ENCODE peak calls at places on chromosomes 13 and 19, in ten cellular contexts. I is tibial nerve, P is A549, J is body of pancreas, B is uterus, R is upper lobe of left lung, Z is H1, O is breast epithelium, X is HCT116, H is sigmoid colon. Y is an unnamed sample.
A peak's percentile ranks its signal among the peaks of the same experiment; 100 is the strongest.

GRCh38 chr19:53813996-53814395 is 10.1 kb downstream of the NLRP12 start:
- DNase-seq in I (no peak), P (no peak), J (no peak), B (no peak), R (no peak), Z (no peak), O (no peak), X (no peak), H (no peak), Y (no peak)

GRCh38 chr13:87280139-87280538 is 391.0 kb upstream of the SLITRK5 start:
- DNase-seq in I (no peak), P (no peak), J (no peak), B (no peak), R (no peak), Z (no peak), O (no peak), X (no peak), H (no peak), Y (no peak)

GRCh38 chr13:63092461-63092860 is 1676.8 kb upstream of the PCDH20 start:
- DNase-seq in I (no peak), P (no peak), J (no peak), B (no peak), R (no peak), Z (no peak), O (no peak), X (no peak), H (no peak), Y (no peak)

GRCh38 chr13:36673838-36674326 is at the start of gene SERTM1:
- DNase-seq in I (no peak), P (no peak), J (no peak), B (peak; percentile 74), R (no peak), Z (peak; percentile 27), O (no peak), X (no peak), H (no peak), Y (no peak)

GRCh38 chr13:24741016-24741662 is 22.8 kb upstream of the RNF17 start:
- DNase-seq in I (no peak), P (no peak), J (no peak), B (no peak), R (no peak), Z (no peak), O (no peak), X (no peak), H (no peak), Y (no peak)

GRCh38 chr19:54178581-54179261 is 5.8 kb upstream of the TMC4 start:
- DNase-seq in I (no peak), P (no peak), J (peak; percentile 45), B (no peak), R (no peak), Z (no peak), O (no peak), X (no peak), H (no peak), Y (no peak)

GRCh38 chr19:55452381-55453325 is 8.8 kb downstream of the ISOC2 start:
- DNase-seq in I (peak; percentile 56), P (peak; percentile 66), J (peak; percentile 68), B (peak; percentile 81), R (no peak), Z (no peak), O (peak; percentile 68), X (no peak), H (peak; percentile 88), Y (peak; percentile 16)

GRCh38 chr19:40744554-40745401 is 5.5 kb downstream of the ACTMAP start:
- DNase-seq in I (no peak), P (no peak), J (peak; percentile 22), B (no peak), R (peak; percentile 82), Z (no peak), O (no peak), X (no peak), H (no peak), Y (no peak)

GRCh38 chr13:110644892-110645521 is 29.7 kb downstream of the NAXD start:
- DNase-seq in I (no peak), P (no peak), J (peak; percentile 73), B (peak; percentile 40), R (peak; percentile 68), Z (peak; percentile 87), O (peak; percentile 73), X (no peak), H (peak; percentile 90), Y (peak; percentile 35)

DNA sequence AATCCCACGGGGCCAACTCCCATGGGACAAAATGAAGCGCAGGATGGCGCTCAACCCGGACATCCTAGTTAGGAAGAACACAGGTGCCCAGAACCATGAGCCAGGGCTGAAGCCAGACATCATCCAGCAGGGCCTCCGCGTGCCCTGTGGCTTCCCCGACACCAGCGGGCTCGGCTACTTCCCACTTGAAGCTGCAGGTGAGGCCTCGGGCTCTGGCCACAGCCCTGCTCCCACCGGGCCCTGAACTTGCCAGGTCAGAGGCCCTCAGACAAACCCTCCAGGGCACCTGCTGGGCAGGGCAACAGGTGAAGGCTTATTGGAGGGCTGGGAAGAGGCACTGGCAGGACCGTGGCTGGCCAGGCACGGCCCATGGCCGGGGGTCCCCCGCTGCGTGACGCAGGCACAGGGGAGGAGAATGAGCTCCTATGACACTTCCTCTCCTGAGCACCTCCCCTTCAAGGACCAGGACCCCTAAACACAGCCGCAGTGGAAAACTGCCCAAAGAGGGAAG is 117.7 kb downstream of the STK24 start:
- DNase-seq in I (no peak), P (no peak), J (no peak), B (no peak), R (no peak), Z (no peak), O (no peak), X (no peak), H (peak; percentile 63), Y (no peak)
- TF ChIP-seq POLR2A in I (no peak), P (no peak), J (no peak), B (no peak), R (no peak), Z (no peak), O (no peak), X (no peak), H (no peak), Y (no peak)

GRCh38 chr13:98490195-98490771 is 86.6 kb downstream of the STK24 start:
- DNase-seq in I (no peak), P (no peak), J (no peak), B (no peak), R (no peak), Z (no peak), O (no peak), X (no peak), H (no peak), Y (no peak)
- H3K4me1 ChIP-seq in I (peaks cover 18% of the 10 kb centered on the region), P (peaks cover 81% of the 10 kb centered on the region), J (peaks cover 32% of the 10 kb centered on the region), B (peaks cover 5% of the 10 kb centered on the region), R (peaks cover 19% of the 10 kb centered on the region), Z (peaks cover 20% of the 10 kb centered on the region), O (no peaks in the 10 kb centered on the region), X (peaks cover 12% of the 10 kb centered on the region), H (peaks cover 91% of the 10 kb centered on the region), Y (no peaks in the 10 kb centered on the region)

GRCh38 chr19:45717131-45717982 is 13.3 kb downstream of the FBXO46 start:
- DNase-seq in I (peak; percentile 98), P (peak; percentile 99), J (peak; percentile 99), B (peak; percentile 99), R (peak; percentile 99), Z (peak; percentile 98), O (peak; percentile 99), X (peak; percentile 96), H (peak; percentile 100), Y (peak; percentile 99)

GRCh38 chr19:45713141-45713540 is 17.6 kb downstream of the FBXO46 start:
- DNase-seq in I (no peak), P (no peak), J (no peak), B (no peak), R (no peak), Z (no peak), O (no peak), X (no peak), H (no peak), Y (no peak)

GRCh38 chr19:45716314-45717130 is 14.2 kb downstream of the FBXO46 start:
- DNase-seq in I (peak; percentile 35), P (peak; percentile 50), J (peak; percentile 37), B (peak; percentile 22), R (peak; percentile 44), Z (no peak), O (peak; percentile 63), X (no peak), H (no peak), Y (peak; percentile 56)

GRCh38 chr19:45715139-45715538 is 15.6 kb downstream of the FBXO46 start:
- DNase-seq in I (no peak), P (no peak), J (no peak), B (no peak), R (no peak), Z (no peak), O (no peak), X (no peak), H (no peak), Y (no peak)

GRCh38 chr19:45717983-45718650 is 12.6 kb downstream of the FBXO46 start:
- DNase-seq in I (no peak), P (no peak), J (no peak), B (no peak), R (no peak), Z (no peak), O (no peak), X (no peak), H (peak; percentile 75), Y (no peak)
- TF ChIP-seq POLR2A in I (no peak), P (no peak), J (no peak), B (no peak), R (no peak), Z (peak; percentile 70), O (no peak), X (no peak), H (no peak), Y (no peak)

GRCh38 chr19:46610413-46610775 is 9.3 kb downstream of the CALM3 start:
- DNase-seq in I (no peak), P (no peak), J (no peak), B (no peak), R (no peak), Z (no peak), O (no peak), X (no peak), H (peak; percentile 58), Y (no peak)
- H3K4me1 ChIP-seq in I (peaks cover 34% of the 10 kb centered on the region), P (no peaks in the 10 kb centered on the region), J (peaks cover 8% of the 10 kb centered on the region), B (no peaks in the 10 kb centered on the region), R (peaks cover 11% of the 10 kb centered on the region), Z (no peaks in the 10 kb centered on the region), O (no peaks in the 10 kb centered on the region), X (no peaks in the 10 kb centered on the region), H (peaks cover 12% of the 10 kb centered on the region), Y (no peaks in the 10 kb centered on the region)

GRCh38 chr19:3404324-3405260 is 38.2 kb downstream of the NFIC start:
- DNase-seq in I (peak; percentile 75), P (no peak), J (peak; percentile 93), B (peak; percentile 91), R (peak; percentile 78), Z (no peak), O (peak; percentile 88), X (no peak), H (peak; percentile 97), Y (peak; percentile 86)
- TF ChIP-seq POLR2A in I (no peak), P (no peak), J (peak; percentile 92), B (peak; percentile 70), R (peak; percentile 77), Z (no peak), O (peak; percentile 59), X (no peak), H (no peak), Y (peak; percentile 67)

DNA sequence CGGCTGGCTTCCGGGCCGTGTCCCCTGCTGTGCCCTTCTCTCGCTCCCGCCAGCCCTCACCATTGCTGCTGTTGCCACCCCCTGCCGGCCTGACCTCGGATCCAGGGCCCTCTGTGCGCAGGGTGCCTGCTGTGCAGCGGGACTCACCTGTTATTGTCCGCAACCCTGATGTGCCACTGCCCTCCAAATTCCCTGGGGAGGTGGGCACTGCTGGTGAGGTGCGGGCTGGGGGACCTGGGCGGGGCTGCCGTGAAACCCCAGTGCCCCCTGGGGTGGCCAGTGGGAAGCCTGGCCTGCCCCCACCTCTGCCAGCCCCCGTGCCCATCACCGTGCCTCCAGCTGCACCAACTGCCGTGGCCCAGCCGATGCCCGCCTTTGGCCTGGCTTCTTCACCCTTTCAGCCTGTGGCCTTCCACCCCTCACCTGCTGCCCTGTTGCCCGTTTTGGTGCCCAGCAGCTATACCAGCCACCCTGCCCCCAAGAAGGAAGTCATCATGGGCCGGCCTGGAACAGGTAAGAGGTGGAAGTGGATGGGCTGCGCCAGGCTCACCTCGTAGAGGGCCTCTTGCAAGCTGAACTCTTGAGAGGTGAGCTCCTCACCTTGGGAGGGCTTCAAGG is 5.1 kb downstream of the CIC start:
- DNase-seq in I (no peak), P (no peak), J (no peak), B (no peak), R (no peak), Z (no peak), O (no peak), X (no peak), H (peak; percentile 64), Y (no peak)
- H3K4me1 ChIP-seq in I (peaks cover 59% of the 10 kb centered on the region), P (peaks cover 36% of the 10 kb centered on the region), J (peaks cover 77% of the 10 kb centered on the region), B (peaks cover 34% of the 10 kb centered on the region), R (peaks cover 61% of the 10 kb centered on the region), Z (peaks cover 11% of the 10 kb centered on the region), O (peaks cover 13% of the 10 kb centered on the region), X (peaks cover 31% of the 10 kb centered on the region), H (peaks cover 59% of the 10 kb centered on the region), Y (peaks cover 18% of the 10 kb centered on the region)